ENCODE peak calls at places on chromosomes 1 and 21, in ten cellular contexts. J is AG09319; I is foreskin fibroblast; X is amniotic stem cell; E is stimulated activated CD8-positive, alpha-beta memory T cell treated with anti-CD3 and anti-CD28 coated beads, Interleukin-4, amount 100 ng/mL, for 48 hours; P is IMR-90; V is BJ; M is GM04503; T is NCI-H460; L is anterior cingulate cortex. C is an unnamed sample.

GRCh38 chr1:55064861-55065263 is 25.5 kb downstream of the PCSK9 start:
- DNase-seq in J (no peak), I (peak; percentile 38), X (no peak), E (no peak), P (peak; percentile 61), V (peak; percentile 26), M (peak; percentile 43), T (no peak), L (no peak), C (peak; percentile 89)

GRCh38 chr1:78726686-78727085 is 77.1 kb downstream of the IFI44 start:
- DNase-seq in J (no peak), I (no peak), X (no peak), E (no peak), P (peak; percentile 24), V (no peak), M (no peak), T (no peak), L (no peak), C (no peak)

GRCh38 chr1:108503062-108503740 is 53.1 kb downstream of the NBPF6 start:
- DNase-seq in J (peak; percentile 29), I (peak; percentile 52), X (no peak), E (no peak), P (peak; percentile 58), V (peak; percentile 71), M (peak; percentile 87), T (peak; percentile 48), L (no peak), C (no peak)

GRCh38 chr1:84247425-84248220 is 53.9 kb upstream of the SAMD13 start:
- DNase-seq in J (no peak), I (peak; percentile 38), X (peak; percentile 38), E (no peak), P (peak; percentile 96), V (no peak), M (peak; percentile 24), T (peak; percentile 98), L (no peak), C (no peak)

GRCh38 chr1:178345821-178346220 is 150.9 kb downstream of the CLEC20A start:
- DNase-seq in J (peak; percentile 10), I (no peak), X (no peak), E (no peak), P (no peak), V (no peak), M (no peak), T (no peak), L (no peak), C (no peak)

GRCh38 chr1:24382165-24382577 is 31.4 kb downstream of the STPG1 start:
- DNase-seq in J (no peak), I (no peak), X (no peak), E (no peak), P (no peak), V (no peak), M (no peak), T (no peak), L (no peak), C (no peak)

GRCh38 chr1:230976825-230977747 is 1.6 kb downstream of the TTC13 start:
- DNase-seq in J (no peak), I (no peak), X (no peak), E (no peak), P (no peak), V (no peak), M (no peak), T (no peak), L (no peak), C (no peak)

GRCh38 chr21:29018540-29018939 is 609 bp downstream of the RWDD2B start:
- DNase-seq in J (no peak), I (no peak), X (no peak), E (no peak), P (no peak), V (no peak), M (no peak), T (no peak), L (no peak), C (no peak)

GRCh38 chr1:29712801-29713200 is 476.5 kb downstream of the PTPRU start:
- DNase-seq in J (no peak), I (no peak), X (no peak), E (no peak), P (no peak), V (no peak), M (no peak), T (no peak), L (no peak), C (no peak)

GRCh38 chr1:9371391-9371935 is 78.8 kb downstream of the SPSB1 start:
- DNase-seq in J (peak; percentile 88), I (peak; percentile 33), X (peak; percentile 74), E (no peak), P (peak; percentile 81), V (peak; percentile 66), M (peak; percentile 34), T (no peak), L (no peak), C (no peak)

GRCh38 chr1:201024251-201024998 is 911 bp upstream of the KIF21B start:
- DNase-seq in J (no peak), I (no peak), X (no peak), E (no peak), P (no peak), V (no peak), M (no peak), T (no peak), L (peak; percentile 31), C (no peak)

GRCh38 chr1:107530543-107530942 is 389.7 kb downstream of the NTNG1 start:
- DNase-seq in J (no peak), I (peak; percentile 20), X (no peak), E (no peak), P (no peak), V (peak; percentile 12), M (no peak), T (no peak), L (no peak), C (no peak)

GRCh38 chr1:7476861-7477534 is 294.1 kb upstream of the VAMP3 start:
- DNase-seq in J (no peak), I (no peak), X (no peak), E (no peak), P (no peak), V (no peak), M (no peak), T (no peak), L (no peak), C (no peak)

GRCh38 chr1:30668026-30668425 is 55.4 kb downstream of the MATN1 start:
- DNase-seq in J (no peak), I (peak; percentile 23), X (no peak), E (no peak), P (peak; percentile 3), V (no peak), M (no peak), T (no peak), L (no peak), C (no peak)

GRCh38 chr21:43323244-43324005 is 103.5 kb downstream of the SIK1 start:
- DNase-seq in J (no peak), I (no peak), X (no peak), E (no peak), P (no peak), V (no peak), M (no peak), T (no peak), L (peak; percentile 85), C (peak; percentile 89)

GRCh38 chr1:167208624-167208976 is 12.1 kb upstream of the POU2F1 start:
- DNase-seq in J (no peak), I (no peak), X (no peak), E (no peak), P (no peak), V (no peak), M (no peak), T (no peak), L (no peak), C (no peak)

GRCh38 chr1:19505694-19506457 is 20.5 kb upstream of the CAPZB start:
- DNase-seq in J (no peak), I (no peak), X (no peak), E (no peak), P (no peak), V (no peak), M (no peak), T (no peak), L (no peak), C (no peak)

GRCh38 chr1:107132195-107132594 is 8.6 kb upstream of the NTNG1 start:
- DNase-seq in J (no peak), I (no peak), X (no peak), E (no peak), P (no peak), V (no peak), M (no peak), T (no peak), L (no peak), C (no peak)

GRCh38 chr1:152646656-152647055 is 16.5 kb upstream of the LCE2D start:
- DNase-seq in J (no peak), I (no peak), X (no peak), E (no peak), P (no peak), V (no peak), M (no peak), T (no peak), L (no peak), C (no peak)

GRCh38 chr21:40208960-40209359 is 341.7 kb downstream of the PCP4 start:
- DNase-seq in J (no peak), I (no peak), X (no peak), E (no peak), P (no peak), V (no peak), M (no peak), T (no peak), L (no peak), C (no peak)

GRCh38 chr1:6600410-6601048 is 2.1 kb downstream of the KLHL21 start:
- DNase-seq in J (no peak), I (no peak), X (no peak), E (no peak), P (peak; percentile 27), V (no peak), M (no peak), T (no peak), L (no peak), C (no peak)

GRCh38 chr1:180842890-180843289 is 69.8 kb upstream of the KIAA1614 start:
- DNase-seq in J (no peak), I (peak; percentile 15), X (no peak), E (no peak), P (peak; percentile 19), V (no peak), M (no peak), T (no peak), L (peak; percentile 4), C (no peak)

GRCh38 chr1:81121324-81121723 is 679.4 kb upstream of the ADGRL2 start:
- DNase-seq in J (no peak), I (no peak), X (no peak), E (no peak), P (no peak), V (no peak), M (no peak), T (no peak), L (no peak), C (no peak)

GRCh38 chr1:182069028-182069466 is 7.5 kb upstream of the ZNF648 start:
- DNase-seq in J (no peak), I (peak; percentile 8), X (no peak), E (peak; percentile 36), P (peak; percentile 14), V (no peak), M (no peak), T (peak; percentile 76), L (peak; percentile 11), C (no peak)

C was measured in left lobe of liver.